ENCODE peak calls at places on chromosomes 6 and 20, in seven cellular contexts. U, C, K, N, A, F and Q are unnamed samples.

GRCh38 chr6:50520862-50521261 is 192.5 kb upstream of the TFAP2D start:
- DNase-seq in C (no peak), N (no peak), A (no peak), U (no peak), F (no peak), K (no peak), Q (no peak)

GRCh38 chr6:160764847-160765246 is 62.8 kb downstream of the PLG start:
- DNase-seq in F (no peak), N (no peak), C (no peak), A (no peak), K (no peak), U (no peak), Q (no peak)

GRCh38 chr6:6008648-6009421 is 2.1 kb upstream of the NRN1 start:
- DNase-seq in U (no peak), F (peak; percentile 66), C (no peak), N (peak; percentile 48), K (peak; percentile 93), A (peak; percentile 64), Q (peak; percentile 65)

GRCh38 chr20:3090565-3090964 is 6.0 kb upstream of the AVP start:
- DNase-seq in K (no peak), N (no peak), U (no peak), C (no peak), A (no peak), F (no peak), Q (no peak)

GRCh38 chr6:110233769-110234374 is 53.6 kb downstream of the CDC40 start:
- DNase-seq in A (no peak), U (peak; percentile 42), K (no peak), C (peak; percentile 21), N (peak; percentile 28), F (peak; percentile 32), Q (no peak)

GRCh38 chr20:37797669-37798175 is 103.9 kb downstream of the CTNNBL1 start:
- DNase-seq in K (no peak), C (no peak), N (no peak), A (no peak), F (peak; percentile 73), U (no peak), Q (no peak)

GRCh38 chr6:50586074-50586473 is 127.3 kb upstream of the TFAP2D start:
- DNase-seq in U (no peak), A (no peak), K (no peak), N (no peak), F (no peak), C (no peak), Q (no peak)

GRCh38 chr6:121844898-121845297 is 409.5 kb downstream of the GJA1 start:
- DNase-seq in U (no peak), C (no peak), F (no peak), A (no peak), N (no peak), K (no peak), Q (no peak)

GRCh38 chr6:113416166-113416565 is 441.0 kb upstream of the MARCKS start:
- DNase-seq in K (no peak), N (no peak), U (peak; percentile 15), C (no peak), A (no peak), F (no peak), Q (peak; percentile 88)

GRCh38 chr6:151577257-151577656 is 83.4 kb downstream of the CCDC170 start:
- DNase-seq in N (no peak), K (no peak), U (no peak), A (no peak), F (no peak), C (no peak), Q (peak; percentile 7)

GRCh38 chr6:22350109-22350508 is 53.3 kb upstream of the PRL start:
- DNase-seq in K (no peak), U (peak; percentile 42), A (no peak), F (no peak), C (no peak), N (no peak), Q (peak; percentile 35)

GRCh38 chr20:38604873-38605303 is 3.3 kb downstream of the ARHGAP40 start:
- DNase-seq in C (peak; percentile 18), U (no peak), N (peak; percentile 22), F (peak; percentile 30), A (no peak), K (no peak), Q (peak; percentile 4)

GRCh38 chr20:3794701-3795420 is 1.2 kb upstream of the CDC25B start:
- DNase-seq in A (no peak), K (no peak), F (no peak), U (no peak), N (no peak), C (no peak), Q (no peak)

GRCh38 chr20:59525500-59526241 is 78.7 kb upstream of the PHACTR3 start:
- DNase-seq in F (peak; percentile 28), A (peak; percentile 40), N (peak; percentile 61), U (peak; percentile 26), K (peak; percentile 94), C (peak; percentile 46), Q (peak; percentile 12)

GRCh38 chr20:6108330-6108729 is 14.5 kb downstream of the FERMT1 start:
- DNase-seq in F (no peak), N (no peak), C (no peak), U (no peak), K (peak; percentile 76), A (no peak), Q (no peak)

GRCh38 chr6:39227476-39227875 is 1.8 kb downstream of the KCNK5 start:
- DNase-seq in N (no peak), C (no peak), K (peak; percentile 39), A (no peak), U (no peak), F (no peak), Q (no peak)

GRCh38 chr6:43702522-43703440 is 15.2 kb upstream of the MRPS18A start:
- DNase-seq in A (peak; percentile 92), K (peak; percentile 97), U (peak; percentile 98), C (peak; percentile 97), N (peak; percentile 97), F (peak; percentile 89), Q (peak; percentile 96)

GRCh38 chr20:34952676-34953075 is 2.9 kb downstream of the GSS start:
- DNase-seq in U (no peak), A (no peak), F (peak; percentile 43), K (no peak), N (peak; percentile 20), C (peak; percentile 37), Q (peak; percentile 34)

GRCh38 chr20:64219730-64220129 is 35.8 kb upstream of the PCMTD2 start:
- DNase-seq in F (no peak), N (no peak), K (no peak), U (no peak), C (no peak), A (no peak), Q (no peak)

DNA sequence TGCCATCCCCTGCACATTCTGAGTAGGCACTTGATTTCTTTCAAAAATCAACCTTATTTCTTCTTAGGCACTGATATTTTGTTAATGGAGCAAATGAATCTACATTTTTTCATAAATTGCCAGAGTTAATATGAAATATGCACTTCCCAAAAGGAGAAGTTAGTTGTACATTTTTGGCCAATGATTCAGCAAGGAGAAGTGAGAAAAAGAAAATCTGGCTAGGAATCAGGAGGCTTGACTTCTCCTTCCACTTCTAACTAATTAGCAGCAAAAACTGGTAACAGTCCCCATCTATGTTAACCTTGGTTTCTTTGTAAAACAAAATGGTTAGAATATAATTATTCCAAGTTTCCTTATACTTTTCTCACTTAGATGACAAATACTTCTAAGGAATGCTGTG is 7.0 kb upstream of the DSE start:
- DNase-seq in N (peak; percentile 64), A (no peak), U (peak; percentile 40), F (peak; percentile 51), C (peak; percentile 56), K (no peak), Q (no peak)
- H3K4me3 ChIP-seq in N (no peak overlapping the region), A (no peak overlapping the region), U (no peak overlapping the region), F (no peak overlapping the region), C (no peak overlapping the region), K (no peak overlapping the region), Q (no peak overlapping the region)

GRCh38 chr6:10433322-10433721 is 18.4 kb upstream of the TFAP2A start:
- DNase-seq in K (no peak), F (no peak), U (no peak), A (no peak), C (no peak), N (no peak), Q (no peak)

GRCh38 chr6:10425973-10426780 is 11.3 kb upstream of the TFAP2A start:
- DNase-seq in K (peak; percentile 76), F (no peak), A (peak; percentile 35), C (no peak), N (peak; percentile 52), U (no peak), Q (peak; percentile 83)

GRCh38 chr6:10431423-10432164 is 16.7 kb upstream of the TFAP2A start:
- DNase-seq in F (no peak), U (no peak), N (no peak), A (no peak), K (no peak), C (no peak), Q (peak; percentile 18)

GRCh38 chr6:10426781-10427279 is 12.0 kb upstream of the TFAP2A start:
- DNase-seq in C (no peak), K (no peak), N (no peak), F (no peak), U (no peak), A (no peak), Q (no peak)

GRCh38 chr6:10429638-10430427 is 15.0 kb upstream of the TFAP2A start:
- DNase-seq in N (peak; percentile 73), U (peak; percentile 58), A (no peak), C (peak; percentile 66), K (peak; percentile 55), F (no peak), Q (peak; percentile 76)
- TF ChIP-seq CTCF in N (peak; percentile 59), U (peak; percentile 56), A (peak; percentile 32), C (peak; percentile 51), K (peak; percentile 72), F (peak; percentile 41), Q (peak; percentile 53)

GRCh38 chr6:116568111-116568510 is 3.2 kb upstream of the RWDD1 start:
- DNase-seq in U (no peak), C (no peak), N (no peak), K (no peak), F (no peak), A (no peak), Q (peak; percentile 64)

GRCh38 chr6:116564296-116564695 is 7.0 kb upstream of the RWDD1 start:
- DNase-seq in N (no peak), K (no peak), U (no peak), F (peak; percentile 59), A (no peak), C (no peak), Q (no peak)

GRCh38 chr6:116563830-116564229 is 7.5 kb upstream of the RWDD1 start:
- DNase-seq in C (no peak), F (no peak), K (no peak), A (no peak), N (no peak), U (no peak), Q (no peak)

GRCh38 chr6:116562614-116563013 is 8.7 kb upstream of the RWDD1 start:
- DNase-seq in F (no peak), U (peak; percentile 15), K (no peak), N (peak; percentile 77), C (peak; percentile 64), A (no peak), Q (no peak)

GRCh38 chr6:116564921-116565872 is 6.1 kb upstream of the RWDD1 start:
- DNase-seq in F (peak; percentile 23), K (no peak), N (peak; percentile 30), U (no peak), A (peak; percentile 23), C (no peak), Q (no peak)
- H3K4me3 ChIP-seq in F (no peak overlapping the region), K (no peak overlapping the region), N (no peak overlapping the region), U (no peak overlapping the region), A (peak overlapping the region; percentile 63), C (no peak overlapping the region), Q (peak overlapping the region; percentile 19)

DNA sequence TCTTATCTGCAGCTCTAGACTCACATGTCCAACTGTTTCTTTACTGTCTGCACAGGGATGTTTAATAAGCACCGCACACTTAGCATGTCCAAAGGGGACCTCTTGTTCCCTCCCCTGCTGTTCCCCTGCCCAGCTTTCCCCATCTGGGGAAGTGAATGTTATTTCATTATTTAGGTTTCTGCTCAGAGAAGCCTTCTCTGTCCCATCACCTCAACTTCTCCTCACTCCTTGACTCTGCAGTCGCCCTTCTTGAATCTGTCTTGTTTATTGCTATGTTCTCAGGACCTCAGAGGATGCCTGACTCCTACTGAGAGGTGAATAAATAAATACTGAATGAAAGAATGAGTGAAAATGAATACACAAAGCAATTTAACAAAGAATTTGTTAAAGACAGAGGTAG is 121.0 kb downstream of the SASH1 start:
- DNase-seq in N (no peak), F (peak; percentile 71), A (no peak), U (no peak), K (no peak), C (no peak), Q (no peak)
- TF ChIP-seq CTCF in N (no peak), F (no peak), A (no peak), U (no peak), K (no peak), C (no peak), Q (no peak)